ENCODE peak calls at places on chromosomes 16 and 17, in four cellular contexts. J is left colon; Q is fibroblast of the conjunctiva; U is activated CD4-positive, alpha-beta T cell treated with anti-CD3 and anti-CD28 coated beads for 4 hours. Y is an unnamed sample.

GRCh38 chr16:79519448-79519847 is 81.1 kb downstream of the MAF start:
- DNase-seq in J (peak), Q (no peak), U (no peak), Y (no peak)

GRCh38 chr16:81625544-81626152 is 153.4 kb upstream of the PLCG2 start:
- DNase-seq in U (no peak), J (peak), Q (no peak), Y (no peak)

GRCh38 chr16:30924086-30924714 is 828 bp downstream of the FBXL19 start:
- DNase-seq in Q (no peak), U (no peak), J (no peak), Y (no peak)

GRCh38 chr16:86906608-86907007 is 328.3 kb downstream of the FOXL1 start:
- DNase-seq in U (no peak), J (no peak), Q (no peak), Y (no peak)

GRCh38 chr17:51407576-51407975 is 147.2 kb downstream of the UTP18 start:
- DNase-seq in U (no peak), J (no peak), Q (no peak), Y (no peak)

GRCh38 chr17:29090746-29091395 is 47.9 kb downstream of the PIPOX start:
- DNase-seq in J (no peak), U (no peak), Q (no peak), Y (no peak)

GRCh38 chr17:29112780-29113295 is 67.4 kb downstream of the MYO18A start:
- DNase-seq in U (no peak), J (no peak), Q (peak), Y (no peak)

GRCh38 chr16:617855-618254 is 12.9 kb upstream of the WFIKKN1 start:
- DNase-seq in U (no peak), Q (no peak), J (no peak), Y (no peak)

GRCh38 chr17:17934214-17934613 is 38.0 kb downstream of the TOM1L2 start:
- DNase-seq in Q (no peak), J (no peak), U (no peak), Y (no peak)

GRCh38 chr17:61065263-61065773 is 334.3 kb upstream of the TBX2 start:
- DNase-seq in J (no peak), U (no peak), Q (no peak), Y (no peak)

GRCh38 chr16:84198401-84198800 is 7.4 kb downstream of the ADAD2 start:
- DNase-seq in J (no peak), Q (peak), U (no peak), Y (no peak)

GRCh38 chr16:84182104-84182503 is 4.8 kb downstream of the TAF1C start:
- DNase-seq in J (no peak), Q (no peak), U (no peak), Y (no peak)

GRCh38 chr17:40349477-40350409 is 14.8 kb downstream of the GJD3 start:
- DNase-seq in Q (no peak), J (no peak), U (no peak), Y (no peak)

GRCh38 chr17:17387017-17387416 is 83.8 kb downstream of the NT5M start:
- DNase-seq in U (no peak), J (peak), Q (no peak), Y (no peak)

GRCh38 chr17:75273968-75274708 is 3.1 kb upstream of the MIF4GD start:
- DNase-seq in J (no peak), U (no peak), Q (peak), Y (no peak)

GRCh38 chr16:30651124-30652004 is 604 bp downstream of the PRR14 start:
- DNase-seq in U (peak), Q (peak), J (peak), Y (peak)

GRCh38 chr17:73938706-73939105 is 264.8 kb upstream of the RPL38 start:
- DNase-seq in J (no peak), Q (no peak), U (no peak), Y (no peak)

GRCh38 chr17:40139566-40140058 is 725 bp upstream of the CASC3 start:
- DNase-seq in U (no peak), J (peak), Q (no peak), Y (peak)

Y was measured in activated B cell treated with CpG ODN at 0.5 μM for 24 hours.